ENCODE peak calls at places on chromosomes 16 and 17, in five cellular contexts. One of them, this sample, is unnamed.

GRCh38 chr17:75808905-75809621 is 24.5 kb downstream of the UNK start:
- DNase-seq in uterus: peak
- DNase-seq in heart right ventricle: peak
- DNase-seq in gastrocnemius medialis: peak
- DNase-seq in nephron progenitor cell: no peak
- DNase-seq in this sample: no peak

GRCh38 chr16:49398761-49399160 is 25.2 kb downstream of the C16orf78 start:
- DNase-seq in uterus: no peak
- DNase-seq in heart right ventricle: no peak
- DNase-seq in gastrocnemius medialis: no peak
- DNase-seq in nephron progenitor cell: no peak
- DNase-seq in this sample: no peak

GRCh38 chr16:11273721-11274324 is 394 bp upstream of the PRM3 start:
- DNase-seq in uterus: no peak
- DNase-seq in heart right ventricle: no peak
- DNase-seq in gastrocnemius medialis: no peak
- DNase-seq in nephron progenitor cell: peak
- DNase-seq in this sample: no peak

GRCh38 chr17:45372325-45372869 is 55.6 kb upstream of the MAP3K14 start:
- DNase-seq in uterus: no peak
- DNase-seq in heart right ventricle: no peak
- DNase-seq in gastrocnemius medialis: no peak
- DNase-seq in nephron progenitor cell: no peak
- DNase-seq in this sample: no peak

GRCh38 chr17:62965149-62965648 is 836 bp upstream of the TANC2 start:
- DNase-seq in uterus: no peak
- DNase-seq in heart right ventricle: no peak
- DNase-seq in gastrocnemius medialis: no peak
- DNase-seq in nephron progenitor cell: no peak
- DNase-seq in this sample: no peak

GRCh38 chr17:35214192-35214591 is 20.0 kb upstream of the SLC35G3 start:
- DNase-seq in uterus: no peak
- DNase-seq in heart right ventricle: no peak
- DNase-seq in gastrocnemius medialis: no peak
- DNase-seq in nephron progenitor cell: no peak
- DNase-seq in this sample: no peak

GRCh38 chr17:28053044-28053670 is 10.7 kb downstream of the NLK start:
- DNase-seq in uterus: no peak
- DNase-seq in heart right ventricle: no peak
- DNase-seq in gastrocnemius medialis: no peak
- DNase-seq in nephron progenitor cell: no peak
- DNase-seq in this sample: no peak

GRCh38 chr16:7487896-7488295 is 155.3 kb downstream of the RBFOX1 start:
- DNase-seq in uterus: no peak
- DNase-seq in heart right ventricle: no peak
- DNase-seq in gastrocnemius medialis: no peak
- DNase-seq in nephron progenitor cell: no peak
- DNase-seq in this sample: no peak

GRCh38 chr17:42399121-42399520 is 10.9 kb upstream of the STAT3 start:
- DNase-seq in uterus: no peak
- DNase-seq in heart right ventricle: no peak
- DNase-seq in gastrocnemius medialis: no peak
- DNase-seq in nephron progenitor cell: no peak
- DNase-seq in this sample: no peak

GRCh38 chr17:30292490-30292858 is 730 bp upstream of the BLMH start:
- DNase-seq in uterus: no peak
- DNase-seq in heart right ventricle: no peak
- DNase-seq in gastrocnemius medialis: no peak
- DNase-seq in nephron progenitor cell: no peak
- DNase-seq in this sample: no peak

GRCh38 chr17:46072998-46073397 is 73.9 kb downstream of the STH start:
- DNase-seq in uterus: no peak
- DNase-seq in heart right ventricle: no peak
- DNase-seq in gastrocnemius medialis: no peak
- DNase-seq in nephron progenitor cell: no peak
- DNase-seq in this sample: no peak

GRCh38 chr16:66103245-66103644 is 263.2 kb upstream of the CDH5 start:
- DNase-seq in uterus: no peak
- DNase-seq in heart right ventricle: no peak
- DNase-seq in gastrocnemius medialis: no peak
- DNase-seq in nephron progenitor cell: no peak
- DNase-seq in this sample: no peak

GRCh38 chr16:53159781-53160436 is 105.1 kb downstream of the CHD9 start:
- DNase-seq in uterus: peak
- DNase-seq in heart right ventricle: peak
- DNase-seq in gastrocnemius medialis: no peak
- DNase-seq in nephron progenitor cell: peak
- DNase-seq in this sample: no peak

GRCh38 chr16:85534536-85535351 is 78.4 kb upstream of the GSE1 start:
- DNase-seq in uterus: no peak
- DNase-seq in heart right ventricle: no peak
- DNase-seq in gastrocnemius medialis: no peak
- DNase-seq in nephron progenitor cell: no peak
- DNase-seq in this sample: no peak

GRCh38 chr17:32771396-32771795 is 105.5 kb downstream of the MYO1D start:
- DNase-seq in uterus: no peak
- DNase-seq in heart right ventricle: no peak
- DNase-seq in gastrocnemius medialis: no peak
- DNase-seq in nephron progenitor cell: no peak
- DNase-seq in this sample: no peak

GRCh38 chr16:66223176-66223780 is 143.2 kb upstream of the CDH5 start:
- DNase-seq in uterus: no peak
- DNase-seq in heart right ventricle: no peak
- DNase-seq in gastrocnemius medialis: no peak
- DNase-seq in nephron progenitor cell: no peak
- DNase-seq in this sample: no peak

GRCh38 chr17:61291457-61292311 is 108.0 kb upstream of the TBX2 start:
- DNase-seq in uterus: peak
- DNase-seq in heart right ventricle: no peak
- DNase-seq in gastrocnemius medialis: no peak
- DNase-seq in nephron progenitor cell: no peak
- DNase-seq in this sample: no peak

GRCh38 chr17:29112780-29113295 is 67.4 kb downstream of the MYO18A start:
- DNase-seq in uterus: no peak
- DNase-seq in heart right ventricle: peak
- DNase-seq in gastrocnemius medialis: no peak
- DNase-seq in nephron progenitor cell: no peak
- DNase-seq in this sample: peak

GRCh38 chr16:81480856-81481821 is 36.5 kb downstream of the CMIP start:
- DNase-seq in uterus: no peak
- DNase-seq in heart right ventricle: peak
- DNase-seq in gastrocnemius medialis: peak
- DNase-seq in nephron progenitor cell: no peak
- DNase-seq in this sample: peak

GRCh38 chr16:68995011-68995504 is 110.4 kb upstream of the HAS3 start:
- DNase-seq in uterus: no peak
- DNase-seq in heart right ventricle: no peak
- DNase-seq in gastrocnemius medialis: no peak
- DNase-seq in nephron progenitor cell: no peak
- DNase-seq in this sample: no peak

GRCh38 chr17:17737938-17738894 is 57.0 kb downstream of the RAI1 start:
- DNase-seq in uterus: no peak
- DNase-seq in heart right ventricle: no peak
- DNase-seq in gastrocnemius medialis: no peak
- DNase-seq in nephron progenitor cell: peak
- DNase-seq in this sample: no peak

GRCh38 chr17:19705771-19706770 is 10.3 kb downstream of the SLC47A2 start:
- DNase-seq in uterus: no peak
- DNase-seq in heart right ventricle: no peak
- DNase-seq in gastrocnemius medialis: no peak
- DNase-seq in nephron progenitor cell: no peak
- DNase-seq in this sample: peak

GRCh38 chr17:29640981-29641642 is 18.4 kb upstream of the CORO6 start:
- DNase-seq in uterus: no peak
- DNase-seq in heart right ventricle: peak
- DNase-seq in gastrocnemius medialis: peak
- DNase-seq in nephron progenitor cell: no peak
- DNase-seq in this sample: no peak

GRCh38 chr16:86198201-86199118 is 299.5 kb downstream of the IRF8 start:
- DNase-seq in uterus: no peak
- DNase-seq in heart right ventricle: no peak
- DNase-seq in gastrocnemius medialis: no peak
- DNase-seq in nephron progenitor cell: peak
- DNase-seq in this sample: no peak

GRCh38 chr16:51408357-51408756 is 257.3 kb upstream of the SALL1 start:
- DNase-seq in uterus: no peak
- DNase-seq in heart right ventricle: no peak
- DNase-seq in gastrocnemius medialis: no peak
- DNase-seq in nephron progenitor cell: no peak
- DNase-seq in this sample: no peak

GRCh38 chr16:24681793-24682192 is 47.7 kb upstream of the TNRC6A start:
- DNase-seq in uterus: no peak
- DNase-seq in heart right ventricle: no peak
- DNase-seq in gastrocnemius medialis: no peak
- DNase-seq in nephron progenitor cell: no peak
- DNase-seq in this sample: no peak

GRCh38 chr17:83200746-83201145 is 121.3 kb downstream of the METRNL start:
- DNase-seq in uterus: no peak
- DNase-seq in heart right ventricle: peak
- DNase-seq in gastrocnemius medialis: peak
- DNase-seq in nephron progenitor cell: no peak
- DNase-seq in this sample: peak

GRCh38 chr16:46972429-46972970 is 974 bp downstream of the DNAJA2 start:
- DNase-seq in uterus: no peak
- DNase-seq in heart right ventricle: no peak
- DNase-seq in gastrocnemius medialis: no peak
- DNase-seq in nephron progenitor cell: no peak
- DNase-seq in this sample: no peak

GRCh38 chr17:48619821-48620496 is 4.9 kb upstream of the HOXB8 start:
- DNase-seq in uterus: no peak
- DNase-seq in heart right ventricle: no peak
- DNase-seq in gastrocnemius medialis: no peak
- DNase-seq in nephron progenitor cell: peak
- DNase-seq in this sample: no peak

GRCh38 chr17:10021239-10021638 is 116.2 kb upstream of the RCVRN start:
- DNase-seq in uterus: no peak
- DNase-seq in heart right ventricle: no peak
- DNase-seq in gastrocnemius medialis: peak
- DNase-seq in nephron progenitor cell: peak
- DNase-seq in this sample: peak

GRCh38 chr17:1746975-1747543 is 4.4 kb downstream of the SERPINF2 start:
- DNase-seq in uterus: peak
- DNase-seq in heart right ventricle: no peak
- DNase-seq in gastrocnemius medialis: no peak
- DNase-seq in nephron progenitor cell: no peak
- DNase-seq in this sample: peak

GRCh38 chr16:84643677-84644076 is 4.6 kb upstream of the KLHL36 start:
- DNase-seq in uterus: no peak
- DNase-seq in heart right ventricle: no peak
- DNase-seq in gastrocnemius medialis: no peak
- DNase-seq in nephron progenitor cell: no peak
- DNase-seq in this sample: no peak

GRCh38 chr17:80283116-80283852 is 22.6 kb downstream of the RNF213 start:
- DNase-seq in uterus: no peak
- DNase-seq in heart right ventricle: no peak
- DNase-seq in gastrocnemius medialis: no peak
- DNase-seq in nephron progenitor cell: no peak
- DNase-seq in this sample: peak
- TF ChIP-seq CTCF in uterus: no peak
- TF ChIP-seq CTCF in heart right ventricle: no peak
- TF ChIP-seq CTCF in gastrocnemius medialis: no peak
- TF ChIP-seq CTCF in nephron progenitor cell: no peak
- TF ChIP-seq CTCF in this sample: no peak

GRCh38 chr16:30948087-30948955 is 547 bp upstream of the ORAI3 start:
- DNase-seq in uterus: peak
- DNase-seq in heart right ventricle: peak
- DNase-seq in gastrocnemius medialis: peak
- DNase-seq in nephron progenitor cell: peak
- DNase-seq in this sample: peak
- TF ChIP-seq CTCF in uterus: no peak
- TF ChIP-seq CTCF in heart right ventricle: no peak
- TF ChIP-seq CTCF in gastrocnemius medialis: no peak
- TF ChIP-seq CTCF in nephron progenitor cell: no peak
- TF ChIP-seq CTCF in this sample: no peak

GRCh38 chr17:34171245-34171818 is 83.8 kb upstream of the CCL2 start:
- DNase-seq in uterus: peak
- DNase-seq in heart right ventricle: peak
- DNase-seq in gastrocnemius medialis: no peak
- DNase-seq in nephron progenitor cell: peak
- DNase-seq in this sample: peak
- TF ChIP-seq CTCF in uterus: peak
- TF ChIP-seq CTCF in heart right ventricle: peak
- TF ChIP-seq CTCF in gastrocnemius medialis: peak
- TF ChIP-seq CTCF in nephron progenitor cell: peak
- TF ChIP-seq CTCF in this sample: peak

GRCh38 chr16:979859-980594 is 1.5 kb upstream of the SOX8 start:
- DNase-seq in uterus: no peak
- DNase-seq in heart right ventricle: no peak
- DNase-seq in gastrocnemius medialis: no peak
- DNase-seq in nephron progenitor cell: peak
- DNase-seq in this sample: no peak
- TF ChIP-seq CTCF in uterus: no peak
- TF ChIP-seq CTCF in heart right ventricle: no peak
- TF ChIP-seq CTCF in gastrocnemius medialis: no peak
- TF ChIP-seq CTCF in nephron progenitor cell: no peak
- TF ChIP-seq CTCF in this sample: no peak

This sample was measured in left lung.